ENCODE peak calls at places on chromosomes 5 and 9, in six cellular contexts. One of them, this sample, is unnamed.

GRCh38 chr9:127450170-127450830 is 906 bp downstream of the RPL12 start:
- DNase-seq in heart right ventricle: no peak
- DNase-seq in upper lobe of right lung: no peak
- DNase-seq in PC-3: no peak
- DNase-seq in CD4-positive, alpha-beta memory T cell: no peak
- DNase-seq in lung: no peak
- DNase-seq in this sample: no peak

GRCh38 chr5:149641000-149641576 is 59.8 kb downstream of the ARHGEF37 start:
- DNase-seq in lung: no peak
- DNase-seq in upper lobe of right lung: no peak
- DNase-seq in PC-3: no peak
- DNase-seq in CD4-positive, alpha-beta memory T cell: no peak
- DNase-seq in heart right ventricle: no peak
- DNase-seq in this sample: no peak

GRCh38 chr5:34660444-34660843 is 4.3 kb downstream of the RAI14 start:
- DNase-seq in lung: no peak
- DNase-seq in PC-3: peak; percentile 33
- DNase-seq in heart right ventricle: no peak
- DNase-seq in CD4-positive, alpha-beta memory T cell: no peak
- DNase-seq in upper lobe of right lung: no peak
- DNase-seq in this sample: no peak

GRCh38 chr5:159218595-159219023 is 9.3 kb upstream of the RNF145 start:
- DNase-seq in lung: no peak
- DNase-seq in CD4-positive, alpha-beta memory T cell: no peak
- DNase-seq in heart right ventricle: no peak
- DNase-seq in PC-3: no peak
- DNase-seq in upper lobe of right lung: no peak
- DNase-seq in this sample: no peak

GRCh38 chr9:134404376-134405358 is 78.4 kb downstream of the RXRA start:
- DNase-seq in lung: no peak
- DNase-seq in PC-3: no peak
- DNase-seq in upper lobe of right lung: no peak
- DNase-seq in CD4-positive, alpha-beta memory T cell: no peak
- DNase-seq in heart right ventricle: no peak
- DNase-seq in this sample: no peak

GRCh38 chr5:143506881-143507552 is 103.5 kb upstream of the NR3C1 start:
- DNase-seq in heart right ventricle: no peak
- DNase-seq in CD4-positive, alpha-beta memory T cell: no peak
- DNase-seq in PC-3: peak; percentile 94
- DNase-seq in upper lobe of right lung: no peak
- DNase-seq in lung: no peak
- DNase-seq in this sample: no peak

GRCh38 chr5:112059601-112060135 is 302.7 kb upstream of the NREP start:
- DNase-seq in upper lobe of right lung: no peak
- DNase-seq in lung: no peak
- DNase-seq in PC-3: no peak
- DNase-seq in CD4-positive, alpha-beta memory T cell: no peak
- DNase-seq in heart right ventricle: no peak
- DNase-seq in this sample: no peak

GRCh38 chr5:32155211-32155610 is 18.9 kb downstream of the GOLPH3 start:
- DNase-seq in heart right ventricle: no peak
- DNase-seq in CD4-positive, alpha-beta memory T cell: no peak
- DNase-seq in upper lobe of right lung: no peak
- DNase-seq in lung: no peak
- DNase-seq in PC-3: no peak
- DNase-seq in this sample: no peak

GRCh38 chr5:110094109-110094508 is 404.4 kb downstream of the MAN2A1 start:
- DNase-seq in PC-3: no peak
- DNase-seq in CD4-positive, alpha-beta memory T cell: no peak
- DNase-seq in heart right ventricle: no peak
- DNase-seq in lung: no peak
- DNase-seq in upper lobe of right lung: no peak
- DNase-seq in this sample: no peak

GRCh38 chr5:83306572-83307241 is 164.8 kb upstream of the VCAN start:
- DNase-seq in heart right ventricle: no peak
- DNase-seq in lung: peak; percentile 53
- DNase-seq in upper lobe of right lung: no peak
- DNase-seq in PC-3: peak; percentile 51
- DNase-seq in CD4-positive, alpha-beta memory T cell: no peak
- DNase-seq in this sample: no peak

GRCh38 chr9:89749500-89750116 is 144.8 kb downstream of the GADD45G start:
- DNase-seq in PC-3: no peak
- DNase-seq in lung: no peak
- DNase-seq in heart right ventricle: no peak
- DNase-seq in CD4-positive, alpha-beta memory T cell: no peak
- DNase-seq in upper lobe of right lung: no peak
- DNase-seq in this sample: no peak

GRCh38 chr5:176497852-176498251 is 39.4 kb downstream of the RNF44 start:
- DNase-seq in CD4-positive, alpha-beta memory T cell: no peak
- DNase-seq in PC-3: peak; percentile 69
- DNase-seq in heart right ventricle: no peak
- DNase-seq in lung: no peak
- DNase-seq in upper lobe of right lung: no peak
- DNase-seq in this sample: no peak

GRCh38 chr5:150637245-150638052 is 3.0 kb upstream of the SYNPO start:
- DNase-seq in CD4-positive, alpha-beta memory T cell: no peak
- DNase-seq in upper lobe of right lung: no peak
- DNase-seq in lung: no peak
- DNase-seq in heart right ventricle: no peak
- DNase-seq in PC-3: peak; percentile 92
- DNase-seq in this sample: peak; percentile 69

GRCh38 chr5:111950660-111951059 is 193.7 kb upstream of the NREP start:
- DNase-seq in lung: no peak
- DNase-seq in upper lobe of right lung: no peak
- DNase-seq in PC-3: peak; percentile 44
- DNase-seq in heart right ventricle: no peak
- DNase-seq in CD4-positive, alpha-beta memory T cell: no peak
- DNase-seq in this sample: no peak

DNA sequence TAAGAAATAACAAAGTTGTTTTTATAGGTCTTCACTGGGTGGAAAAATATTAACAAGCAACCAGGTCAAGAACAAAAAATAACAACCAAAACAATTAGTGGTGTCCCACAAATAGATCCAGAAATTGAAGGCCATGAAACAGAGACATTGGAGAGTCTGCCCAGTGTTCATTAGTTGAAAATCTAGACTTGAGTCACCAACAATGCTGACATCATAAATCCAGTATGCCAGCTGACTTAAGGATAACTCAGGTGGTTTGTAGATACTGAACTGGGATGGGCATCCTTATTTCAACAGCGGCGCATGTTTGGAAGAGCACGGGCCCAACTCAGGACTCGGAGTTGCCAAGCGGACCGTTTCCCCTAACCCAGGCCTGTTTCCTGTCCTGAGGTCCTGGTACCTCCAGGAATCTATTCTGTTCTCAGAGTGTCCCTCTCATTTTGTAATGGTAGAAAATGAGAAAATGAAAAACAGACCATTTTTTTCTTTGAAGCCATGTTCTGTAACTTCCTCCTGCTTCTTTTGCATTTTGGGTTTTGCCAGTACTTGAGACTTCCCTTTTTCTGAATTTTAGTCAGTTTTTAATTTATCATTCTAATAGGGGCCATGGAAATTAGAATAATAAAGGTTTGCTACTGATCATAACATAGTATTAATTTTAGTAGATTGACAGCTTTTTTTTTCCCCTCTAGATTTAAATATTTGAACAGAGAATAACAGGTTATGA is 80.5 kb upstream of the TNFAIP8 start:
- DNase-seq in upper lobe of right lung: no peak
- DNase-seq in lung: no peak
- DNase-seq in PC-3: peak; percentile 72
- DNase-seq in CD4-positive, alpha-beta memory T cell: no peak
- DNase-seq in heart right ventricle: no peak
- DNase-seq in this sample: no peak
- H3K4me1 ChIP-seq in upper lobe of right lung: peaks cover 32% of the 10 kb centered on the region
- H3K4me1 ChIP-seq in lung: peaks cover 10% of the 10 kb centered on the region
- H3K4me1 ChIP-seq in PC-3: peaks cover 65% of the 10 kb centered on the region
- H3K4me1 ChIP-seq in CD4-positive, alpha-beta memory T cell: peaks cover 94% of the 10 kb centered on the region
- H3K4me1 ChIP-seq in heart right ventricle: peaks cover 27% of the 10 kb centered on the region
- H3K4me1 ChIP-seq in this sample: no peaks in the 10 kb centered on the region

GRCh38 chr9:36858805-36859375 is 175.2 kb downstream of the PAX5 start:
- DNase-seq in lung: no peak
- DNase-seq in CD4-positive, alpha-beta memory T cell: no peak
- DNase-seq in heart right ventricle: no peak
- DNase-seq in PC-3: no peak
- DNase-seq in upper lobe of right lung: no peak
- DNase-seq in this sample: no peak

GRCh38 chr9:36861528-36862205 is 172.4 kb downstream of the PAX5 start:
- DNase-seq in PC-3: no peak
- DNase-seq in lung: no peak
- DNase-seq in heart right ventricle: no peak
- DNase-seq in CD4-positive, alpha-beta memory T cell: no peak
- DNase-seq in upper lobe of right lung: no peak
- DNase-seq in this sample: no peak

GRCh38 chr9:36865731-36866635 is 168.1 kb downstream of the PAX5 start:
- DNase-seq in PC-3: no peak
- DNase-seq in CD4-positive, alpha-beta memory T cell: no peak
- DNase-seq in lung: no peak
- DNase-seq in heart right ventricle: no peak
- DNase-seq in upper lobe of right lung: peak; percentile 48
- DNase-seq in this sample: no peak

GRCh38 chr9:36864491-36865410 is 169.3 kb downstream of the PAX5 start:
- DNase-seq in upper lobe of right lung: peak; percentile 48
- DNase-seq in heart right ventricle: no peak
- DNase-seq in CD4-positive, alpha-beta memory T cell: no peak
- DNase-seq in lung: no peak
- DNase-seq in PC-3: no peak
- DNase-seq in this sample: peak; percentile 83

DNA sequence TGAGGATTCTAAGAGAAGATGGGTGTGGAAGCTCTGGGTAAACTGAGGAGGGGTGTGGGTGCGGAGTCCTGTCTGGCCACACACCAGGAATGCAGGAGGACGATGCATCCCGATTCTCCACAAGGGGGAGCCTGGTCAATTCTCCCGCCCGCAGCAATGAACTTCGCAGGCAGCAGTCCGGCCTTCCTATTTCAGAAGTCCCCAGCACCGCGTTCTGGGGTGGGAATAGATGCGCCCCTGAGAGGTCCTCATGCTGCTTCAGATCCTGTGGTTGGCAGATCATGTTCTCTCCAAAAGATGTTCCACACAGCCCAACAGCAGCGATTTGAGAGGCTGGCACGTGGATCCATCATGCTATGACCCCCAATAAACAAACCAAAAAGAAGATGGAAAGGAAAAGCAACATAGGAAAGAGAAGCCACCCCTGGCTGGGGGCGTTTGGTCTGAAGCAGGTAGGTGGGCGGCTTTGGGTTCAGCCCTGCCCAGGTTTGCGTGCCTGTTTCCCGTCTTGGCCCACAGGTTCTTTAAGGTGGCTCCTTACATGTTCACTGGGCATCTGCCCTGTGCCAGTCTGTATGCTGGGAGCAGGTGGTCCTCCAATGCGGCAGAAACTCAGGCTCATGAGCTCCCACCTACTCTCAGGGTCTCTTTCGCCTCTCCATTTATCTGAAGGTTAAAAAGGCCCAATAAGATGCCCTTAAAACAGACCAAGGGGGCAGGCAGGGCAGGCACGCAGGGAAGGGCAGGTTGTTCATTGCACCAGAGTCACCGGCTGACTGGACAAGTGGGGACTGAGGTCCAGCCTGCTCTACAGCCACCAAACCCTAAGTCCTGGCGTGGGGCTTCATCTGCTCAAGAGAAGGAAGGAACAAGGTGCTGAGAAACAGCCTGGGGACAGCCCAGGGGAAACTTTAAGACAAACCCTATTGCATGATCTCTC is 171.6 kb downstream of the PAX5 start:
- DNase-seq in heart right ventricle: no peak
- DNase-seq in upper lobe of right lung: no peak
- DNase-seq in lung: no peak
- DNase-seq in CD4-positive, alpha-beta memory T cell: no peak
- DNase-seq in PC-3: peak; percentile 41
- DNase-seq in this sample: peak; percentile 66
- H3K27me3 ChIP-seq in heart right ventricle: peaks cover 65% of the 10 kb centered on the region
- H3K27me3 ChIP-seq in upper lobe of right lung: peaks cover 10% of the 10 kb centered on the region
- H3K27me3 ChIP-seq in lung: peaks cover 7% of the 10 kb centered on the region
- H3K27me3 ChIP-seq in CD4-positive, alpha-beta memory T cell: no peaks in the 10 kb centered on the region
- H3K27me3 ChIP-seq in PC-3: no peaks in the 10 kb centered on the region
- H3K27me3 ChIP-seq in this sample: no peaks in the 10 kb centered on the region

DNA sequence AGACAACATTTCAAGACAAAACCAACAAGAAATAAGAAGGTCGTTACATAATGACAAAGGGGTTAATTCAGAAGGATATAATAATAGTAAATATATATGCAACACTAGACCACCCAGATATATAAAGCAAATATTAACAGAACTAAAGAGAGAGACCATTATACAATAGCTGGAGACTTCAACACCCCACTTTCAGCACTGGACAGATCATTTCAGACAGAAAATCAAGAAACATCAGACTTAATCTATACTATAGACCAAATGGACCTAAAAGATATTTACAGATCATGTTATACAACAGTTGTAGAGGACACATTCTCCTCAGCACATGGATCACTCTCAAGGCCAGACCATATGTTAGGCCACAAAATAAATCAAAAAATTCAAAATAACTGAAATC is 26.8 kb downstream of the CERT1 start:
- DNase-seq in heart right ventricle: no peak
- DNase-seq in upper lobe of right lung: no peak
- DNase-seq in lung: no peak
- DNase-seq in CD4-positive, alpha-beta memory T cell: no peak
- DNase-seq in PC-3: no peak
- DNase-seq in this sample: no peak
- H3K9me3 ChIP-seq in heart right ventricle: peaks cover 20% of the 10 kb centered on the region
- H3K9me3 ChIP-seq in upper lobe of right lung: no peaks in the 10 kb centered on the region
- H3K9me3 ChIP-seq in lung: no peaks in the 10 kb centered on the region
- H3K9me3 ChIP-seq in CD4-positive, alpha-beta memory T cell: no peaks in the 10 kb centered on the region
- H3K9me3 ChIP-seq in PC-3: no peaks in the 10 kb centered on the region
- H3K9me3 ChIP-seq in this sample: peaks cover 5% of the 10 kb centered on the region

DNA sequence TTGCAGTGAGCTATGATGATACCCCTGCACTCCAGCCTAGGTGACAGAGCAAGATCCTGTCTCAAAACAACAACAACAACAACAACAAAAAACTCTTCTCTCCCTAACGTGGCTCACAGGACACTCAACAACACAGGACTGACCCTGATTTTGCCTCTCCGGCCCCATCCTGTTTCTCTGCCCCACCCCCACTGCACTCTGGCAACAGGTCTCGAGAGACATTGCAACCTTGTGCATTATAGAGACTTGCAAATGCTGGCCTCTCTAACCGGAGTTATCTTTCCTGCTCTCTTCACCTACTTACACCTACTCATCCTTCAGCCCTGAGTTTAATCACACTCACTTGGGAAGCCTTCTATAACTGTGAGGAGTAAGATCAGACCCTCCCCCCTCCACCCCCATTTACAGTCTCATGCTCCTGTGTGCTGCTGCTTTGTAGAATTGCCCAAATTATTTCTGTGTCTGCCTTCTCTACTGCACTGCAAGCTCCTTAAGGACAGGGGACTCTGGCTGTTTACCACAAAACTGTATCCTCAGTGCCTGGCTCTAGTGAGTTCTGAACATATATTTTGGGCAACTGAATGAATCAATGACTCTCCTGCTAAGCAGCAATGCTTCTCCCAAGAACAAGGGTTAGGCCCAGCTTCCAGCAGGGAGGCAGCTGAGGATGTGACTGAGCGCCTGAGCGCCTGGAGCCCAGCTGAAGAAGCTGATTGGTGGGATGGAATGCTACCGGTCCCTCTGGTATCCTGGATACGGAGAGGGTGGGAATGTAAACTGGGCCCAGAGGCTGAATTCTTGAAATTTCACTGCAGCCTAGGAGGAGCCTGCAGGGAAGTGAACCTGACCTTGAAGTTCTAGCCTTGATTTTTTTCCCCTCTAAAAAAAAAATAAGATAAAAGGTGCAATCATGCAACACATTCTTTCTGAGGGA is 43.0 kb downstream of the WWC1 start:
- DNase-seq in PC-3: no peak
- DNase-seq in heart right ventricle: no peak
- DNase-seq in lung: no peak
- DNase-seq in CD4-positive, alpha-beta memory T cell: no peak
- DNase-seq in upper lobe of right lung: no peak
- DNase-seq in this sample: peak; percentile 17
- H3K4me1 ChIP-seq in PC-3: peaks cover 19% of the 10 kb centered on the region
- H3K4me1 ChIP-seq in heart right ventricle: no peaks in the 10 kb centered on the region
- H3K4me1 ChIP-seq in lung: peaks cover 7% of the 10 kb centered on the region
- H3K4me1 ChIP-seq in CD4-positive, alpha-beta memory T cell: no peaks in the 10 kb centered on the region
- H3K4me1 ChIP-seq in upper lobe of right lung: peaks cover 4% of the 10 kb centered on the region
- H3K4me1 ChIP-seq in this sample: peaks cover 13% of the 10 kb centered on the region